ENCODE peak calls at places on chromosomes 16 and 17, in eight cellular contexts. M is H1, Z is BJ, L is lower lobe of right lung, D is heart right ventricle, O is astrocyte of the cerebellum, B is GM12865, A is astrocyte of the spinal cord. F is an unnamed sample.

GRCh38 chr16:81608515-81609209 is 164.1 kb downstream of the CMIP start:
- DNase-seq in M (no peak), Z (no peak), L (no peak), D (no peak), O (no peak), B (peak; percentile 56), A (peak; percentile 45), F (no peak)

GRCh38 chr17:5580367-5580766 is 3.9 kb downstream of the NLRP1 start:
- DNase-seq in M (no peak), Z (no peak), L (no peak), D (no peak), O (no peak), B (no peak), A (peak; percentile 15), F (no peak)

GRCh38 chr17:44878627-44879221 is 20.5 kb downstream of the EFTUD2 start:
- DNase-seq in M (no peak), Z (no peak), L (no peak), D (peak; percentile 49), O (no peak), B (peak; percentile 18), A (peak; percentile 34), F (no peak)

GRCh38 chr17:19238167-19238505 is 970 bp downstream of the EPN2 start:
- DNase-seq in M (peak; percentile 60), Z (no peak), L (peak; percentile 63), D (peak; percentile 36), O (no peak), B (no peak), A (no peak), F (no peak)

GRCh38 chr17:8503368-8503767 is 67.7 kb downstream of the NDEL1 start:
- DNase-seq in M (no peak), Z (no peak), L (no peak), D (peak; percentile 54), O (no peak), B (no peak), A (no peak), F (no peak)

GRCh38 chr17:50198026-50198669 is 3.3 kb downstream of the COL1A1 start:
- DNase-seq in M (no peak), Z (no peak), L (peak; percentile 61), D (peak; percentile 61), O (no peak), B (peak; percentile 69), A (peak; percentile 64), F (no peak)

GRCh38 chr16:81806696-81807095 is 27.6 kb downstream of the PLCG2 start:
- DNase-seq in M (no peak), Z (no peak), L (no peak), D (no peak), O (no peak), B (no peak), A (no peak), F (no peak)

GRCh38 chr16:66127459-66128362 is 238.8 kb upstream of the CDH5 start:
- DNase-seq in M (no peak), Z (no peak), L (no peak), D (peak; percentile 17), O (no peak), B (no peak), A (no peak), F (no peak)

GRCh38 chr16:28168991-28169554 is 42.7 kb downstream of the XPO6 start:
- DNase-seq in M (no peak), Z (no peak), L (no peak), D (no peak), O (no peak), B (no peak), A (no peak), F (no peak)

GRCh38 chr17:51258756-51259573 is 884 bp downstream of the MBTD1 start:
- DNase-seq in M (no peak), Z (no peak), L (no peak), D (peak; percentile 22), O (no peak), B (peak; percentile 20), A (no peak), F (no peak)

DNA sequence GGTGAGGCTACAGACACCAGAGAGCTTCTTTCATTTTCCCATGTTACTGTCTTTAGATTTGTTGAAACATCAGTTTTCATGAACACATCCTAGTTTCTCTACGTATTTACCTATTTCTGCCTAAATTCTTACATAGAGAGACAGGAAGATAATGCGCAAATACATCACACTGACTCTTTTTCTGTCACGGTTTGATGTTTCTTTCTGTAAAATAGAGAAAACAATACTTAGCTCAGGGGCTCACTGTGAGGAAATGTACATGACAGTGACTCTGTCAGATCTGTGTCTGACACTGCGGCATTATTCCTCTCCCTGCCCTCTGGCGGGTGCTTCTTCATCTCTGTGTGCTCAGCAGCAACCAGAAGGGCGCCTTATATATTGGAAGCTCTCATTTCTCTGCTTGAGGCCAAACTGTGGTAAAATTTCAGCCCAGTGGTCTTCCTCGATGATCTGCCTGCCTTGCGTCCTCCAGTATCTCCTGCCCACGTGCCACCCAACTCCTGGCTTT is 264.1 kb downstream of the PHKB start:
- DNase-seq in M (no peak), Z (no peak), L (no peak), D (no peak), O (no peak), B (no peak), A (no peak), F (no peak)
- H3K4me3 ChIP-seq in M (no peak overlapping the region), Z (no peak overlapping the region), L (no peak overlapping the region), D (no peak overlapping the region), O (no peak overlapping the region), B (no peak overlapping the region), A (no peak overlapping the region), F (no peak overlapping the region)

DNA sequence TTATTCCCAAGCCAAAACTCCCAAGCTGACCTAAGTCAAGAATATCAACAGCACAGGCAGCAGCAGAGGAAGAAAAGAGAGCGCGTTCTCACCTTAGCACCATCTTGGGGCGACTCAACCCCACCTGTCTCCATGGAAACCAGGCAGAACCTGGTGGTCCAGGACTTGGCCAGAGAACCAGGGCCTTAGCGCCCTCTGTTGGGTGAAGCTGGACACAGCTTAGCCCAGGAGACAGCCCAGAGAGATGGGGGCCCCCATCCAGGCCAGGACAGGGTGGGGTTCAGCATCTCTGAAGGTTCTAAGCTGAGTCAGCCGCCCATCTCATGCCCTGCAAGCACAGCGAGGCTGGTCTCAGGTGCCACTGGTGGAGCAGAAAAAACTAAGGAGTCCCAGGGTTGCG is 60.1 kb upstream of the TMEM132E start:
- DNase-seq in M (peak; percentile 85), Z (no peak), L (no peak), D (no peak), O (no peak), B (peak; percentile 40), A (no peak), F (no peak)
- TF ChIP-seq CTCF in M (peak; percentile 92), Z (peak; percentile 27), L (peak; percentile 48), D (peak; percentile 43), O (peak; percentile 27), B (peak; percentile 59), A (peak; percentile 25), F (peak; percentile 56)

GRCh38 chr17:42097691-42098661 is at the start of gene ZNF385C:
- DNase-seq in M (peak; percentile 73), Z (no peak), L (no peak), D (no peak), O (no peak), B (no peak), A (no peak), F (no peak)
- H3K4me3 ChIP-seq in M (peak within 1 kb of the TSS; percentile 62), Z (no peak within 1 kb of the TSS), L (peak within 1 kb of the TSS; percentile 32), D (no peak within 1 kb of the TSS), O (no peak within 1 kb of the TSS), B (no peak within 1 kb of the TSS), A (no peak within 1 kb of the TSS), F (no peak within 1 kb of the TSS)

GRCh38 chr17:63448655-63449054 is 2.5 kb upstream of the CYB561 start:
- DNase-seq in M (no peak), Z (no peak), L (no peak), D (no peak), O (no peak), B (no peak), A (no peak), F (no peak)

GRCh38 chr17:63446218-63446980 is at the start of gene CYB561:
- DNase-seq in M (no peak), Z (no peak), L (peak; percentile 89), D (peak; percentile 59), O (no peak), B (peak; percentile 88), A (peak; percentile 35), F (no peak)

GRCh38 chr17:63447688-63448005 is 1.5 kb upstream of the CYB561 start:
- DNase-seq in M (no peak), Z (no peak), L (no peak), D (no peak), O (peak; percentile 20), B (no peak), A (no peak), F (no peak)

GRCh38 chr17:63445571-63446217 is 412 bp downstream of the CYB561 start:
- DNase-seq in M (peak; percentile 92), Z (no peak), L (peak; percentile 58), D (no peak), O (no peak), B (peak; percentile 65), A (no peak), F (no peak)

GRCh38 chr17:63446981-63447687 is 1.0 kb upstream of the CYB561 start:
- DNase-seq in M (peak; percentile 82), Z (no peak), L (peak; percentile 65), D (peak; percentile 61), O (no peak), B (no peak), A (no peak), F (no peak)
- TF ChIP-seq CTCF in M (no peak), Z (no peak), L (no peak), D (no peak), O (peak; percentile 4), B (no peak), A (no peak), F (no peak)

GRCh38 chr16:89918453-89919347 is at the start of gene MC1R:
- DNase-seq in M (peak; percentile 78), Z (no peak), L (no peak), D (peak; percentile 35), O (no peak), B (peak; percentile 58), A (peak; percentile 57), F (no peak)
- H3K4me3 ChIP-seq in M (peak within 1 kb of the TSS; percentile 63), Z (peak within 1 kb of the TSS; percentile 38), L (peak within 1 kb of the TSS; percentile 40), D (peak within 1 kb of the TSS; percentile 50), O (peak within 1 kb of the TSS; percentile 32), B (peak within 1 kb of the TSS; percentile 65), A (peak within 1 kb of the TSS; percentile 21), F (peak within 1 kb of the TSS; percentile 49)

GRCh38 chr16:83420206-83420760 is 387.5 kb upstream of the HSBP1 start:
- DNase-seq in M (no peak), Z (no peak), L (no peak), D (no peak), O (peak; percentile 35), B (no peak), A (peak; percentile 42), F (peak; percentile 13)

DNA sequence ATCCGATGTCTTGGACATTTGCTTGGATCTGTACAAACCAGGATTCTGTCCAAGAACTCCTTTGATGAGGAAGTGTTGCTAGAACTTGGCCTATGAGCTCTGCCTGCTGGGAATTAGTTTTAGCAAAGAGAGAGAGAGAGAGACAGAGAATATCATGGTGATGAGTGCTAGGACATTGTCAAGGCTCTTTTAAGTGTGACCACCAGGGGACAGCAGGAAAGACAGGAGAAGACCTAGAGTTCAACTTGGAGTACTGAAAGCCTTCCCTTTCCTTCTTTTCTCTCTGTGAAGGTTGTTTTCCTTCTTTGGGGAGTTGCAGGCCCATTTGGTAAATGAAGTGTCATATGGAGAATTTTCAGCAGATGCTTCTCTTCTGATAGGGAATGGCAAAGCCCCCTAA is 389.2 kb upstream of the HSBP1 start:
- DNase-seq in M (no peak), Z (no peak), L (no peak), D (no peak), O (no peak), B (no peak), A (no peak), F (no peak)
- TF ChIP-seq CTCF in M (peak; percentile 59), Z (no peak), L (no peak), D (no peak), O (no peak), B (peak; percentile 8), A (no peak), F (peak; percentile 12)

F was measured in retinal pigment epithelial cell.